ENCODE peak calls at places on chromosomes 7 and 10, in six cellular contexts. Z, F, L, U, C and I are unnamed samples.

GRCh38 chr10:57964371-57964770 is 303.3 kb downstream of the IPMK start:
- DNase-seq in Z (peak), F (peak), L (peak), U (no peak), C (no peak), I (no peak)

GRCh38 chr7:68088894-68089293 is 1092.3 kb downstream of the TYW1 start:
- DNase-seq in Z (no peak), F (no peak), L (no peak), U (no peak), C (no peak), I (no peak)

GRCh38 chr7:66043681-66044497 is 31.7 kb upstream of the ASL start:
- DNase-seq in Z (peak), F (no peak), L (no peak), U (peak), C (no peak), I (peak)

GRCh38 chr7:111357691-111358090 is 204.6 kb downstream of the IMMP2L start:
- DNase-seq in Z (peak), F (no peak), L (peak), U (peak), C (no peak), I (no peak)

GRCh38 chr10:103083266-103083976 is 109.7 kb downstream of the NT5C2 start:
- DNase-seq in Z (no peak), F (no peak), L (no peak), U (no peak), C (no peak), I (no peak)

GRCh38 chr7:27745064-27745583 is 5.2 kb downstream of the TAX1BP1 start:
- DNase-seq in Z (peak), F (peak), L (peak), U (peak), C (no peak), I (no peak)

GRCh38 chr10:3625959-3626751 is 158.9 kb downstream of the KLF6 start:
- DNase-seq in Z (peak), F (no peak), L (peak), U (no peak), C (no peak), I (no peak)

GRCh38 chr7:28383949-28384348 is 28.4 kb upstream of the CREB5 start:
- DNase-seq in Z (no peak), F (no peak), L (no peak), U (no peak), C (no peak), I (no peak)

GRCh38 chr7:143261901-143262300 is 1.3 kb upstream of the GSTK1 start:
- DNase-seq in Z (no peak), F (no peak), L (no peak), U (no peak), C (no peak), I (no peak)

GRCh38 chr10:35236739-35237138 is 99.6 kb upstream of the CCNY start:
- DNase-seq in Z (peak), F (no peak), L (peak), U (no peak), C (no peak), I (no peak)

GRCh38 chr10:103781329-103782061 is 73.9 kb downstream of the SH3PXD2A start:
- DNase-seq in Z (peak), F (peak), L (peak), U (peak), C (no peak), I (no peak)

GRCh38 chr7:44384586-44385383 is 59.4 kb upstream of the CAMK2B start:
- DNase-seq in Z (no peak), F (no peak), L (no peak), U (no peak), C (no peak), I (no peak)

GRCh38 chr7:155020996-155021395 is 18.1 kb upstream of the PAXIP1 start:
- DNase-seq in Z (no peak), F (no peak), L (no peak), U (no peak), C (no peak), I (no peak)

GRCh38 chr7:132768099-132768498 is 191.8 kb upstream of the PLXNA4 start:
- DNase-seq in Z (no peak), F (no peak), L (no peak), U (no peak), C (no peak), I (no peak)

GRCh38 chr7:33882040-33882800 is 23.1 kb upstream of the BMPER start:
- DNase-seq in Z (peak), F (no peak), L (no peak), U (no peak), C (no peak), I (no peak)

GRCh38 chr7:65477326-65477725 is 103.7 kb downstream of the ZNF92 start:
- DNase-seq in Z (peak), F (no peak), L (no peak), U (peak), C (no peak), I (no peak)

GRCh38 chr7:71846160-71846559 is 566.0 kb downstream of the CALN1 start:
- DNase-seq in Z (no peak), F (no peak), L (no peak), U (no peak), C (no peak), I (no peak)

GRCh38 chr7:127997226-127997922 is 33.9 kb downstream of the LRRC4 start:
- DNase-seq in Z (peak), F (no peak), L (no peak), U (no peak), C (no peak), I (no peak)

GRCh38 chr7:132836746-132837145 is 245.1 kb downstream of the CHCHD3 start:
- DNase-seq in Z (no peak), F (peak), L (peak), U (no peak), C (no peak), I (no peak)

GRCh38 chr7:34728156-34728555 is 70.1 kb downstream of the NPSR1 start:
- DNase-seq in Z (no peak), F (no peak), L (no peak), U (no peak), C (no peak), I (no peak)